ENCODE peak calls at places on chromosomes 5 and 9, in four cellular contexts. C, F, V and M are unnamed samples.

GRCh38 chr9:9003184-9003583 is 1203.6 kb upstream of the DMAC1 start:
- DNase-seq in C (no peak), F (no peak), V (no peak), M (no peak)

GRCh38 chr5:158700997-158701391 is 398.7 kb downstream of the EBF1 start:
- DNase-seq in C (no peak), F (no peak), V (no peak), M (no peak)

GRCh38 chr5:100965291-100965690 is 62.2 kb upstream of the ST8SIA4 start:
- DNase-seq in C (no peak), F (no peak), V (no peak), M (no peak)

GRCh38 chr5:110757118-110757729 is 18.4 kb downstream of the SLC25A46 start:
- DNase-seq in C (peak; percentile 32), F (peak; percentile 60), V (peak; percentile 4), M (peak; percentile 62)

GRCh38 chr9:89498845-89499480 is 1.1 kb upstream of the SEMA4D start:
- DNase-seq in C (no peak), F (no peak), V (no peak), M (no peak)

GRCh38 chr9:11973011-11973410 is 720.2 kb upstream of the TYRP1 start:
- DNase-seq in C (no peak), F (no peak), V (no peak), M (no peak)

GRCh38 chr9:98809311-98810105 is 2.0 kb downstream of the GALNT12 start:
- DNase-seq in C (no peak), F (no peak), V (no peak), M (no peak)

GRCh38 chr9:82457959-82458358 is 469.4 kb downstream of the SPATA31D1 start:
- DNase-seq in C (no peak), F (no peak), V (no peak), M (no peak)

GRCh38 chr5:111535879-111536549 is 23.7 kb upstream of the STARD4 start:
- DNase-seq in C (no peak), F (no peak), V (no peak), M (no peak)

GRCh38 chr9:90038778-90039177 is 434.0 kb downstream of the GADD45G start:
- DNase-seq in C (no peak), F (no peak), V (no peak), M (no peak)

GRCh38 chr5:42801516-42802166 is 10.1 kb downstream of the SELENOP start:
- DNase-seq in C (no peak), F (no peak), V (no peak), M (no peak)

GRCh38 chr9:93300175-93300572 is 116.2 kb downstream of the WNK2 start:
- DNase-seq in C (no peak), F (no peak), V (no peak), M (no peak)

GRCh38 chr5:74953961-74954720 is 88.0 kb upstream of the FAM169A start:
- DNase-seq in C (no peak), F (peak; percentile 77), V (no peak), M (no peak)

GRCh38 chr5:177494356-177495195 is 2.8 kb downstream of the PDLIM7 start:
- DNase-seq in C (peak; percentile 62), F (peak; percentile 92), V (peak; percentile 36), M (peak; percentile 92)

GRCh38 chr5:89003563-89004036 is 120.6 kb upstream of the MEF2C start:
- DNase-seq in C (no peak), F (no peak), V (no peak), M (no peak)

GRCh38 chr5:155616779-155617392 is 603.3 kb downstream of the KIF4B start:
- DNase-seq in C (peak; percentile 47), F (no peak), V (no peak), M (no peak)

GRCh38 chr9:133439337-133439736 is 17.2 kb downstream of the ADAMTS13 start:
- DNase-seq in C (no peak), F (no peak), V (no peak), M (no peak)

GRCh38 chr9:16626577-16627130 is 243.8 kb downstream of the BNC2 start:
- DNase-seq in C (no peak), F (peak; percentile 89), V (no peak), M (peak; percentile 86)

DNA sequence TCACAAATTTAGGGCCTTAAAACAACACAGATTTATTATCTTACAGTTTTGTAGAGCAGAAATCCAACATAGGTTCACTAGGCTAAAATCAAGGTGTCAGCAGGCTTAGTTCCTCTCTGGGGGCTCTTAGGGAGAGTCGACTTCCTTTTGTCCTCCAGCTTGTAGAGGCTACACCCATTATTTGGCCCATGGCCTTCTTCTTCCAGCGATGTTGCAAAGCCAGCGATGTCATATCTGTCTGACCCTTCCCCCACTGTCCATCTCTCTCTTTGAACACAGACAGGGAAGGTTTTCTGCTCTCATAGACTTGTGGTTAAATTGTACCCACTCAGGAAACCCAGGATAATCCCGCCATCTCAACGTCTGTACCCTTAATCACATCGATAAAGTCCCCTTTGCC is 60.3 kb upstream of the SHB start:
- DNase-seq in C (no peak), F (no peak), V (no peak), M (no peak)
- H3K9me1 ChIP-seq in C (no peaks in the 10 kb centered on the region), F (no peaks in the 10 kb centered on the region), V (no peaks in the 10 kb centered on the region), M (no peaks in the 10 kb centered on the region)

GRCh38 chr5:168528521-168529360 is at the start of gene FBLL1:
- DNase-seq in C (peak; percentile 53), F (peak; percentile 16), V (no peak), M (peak; percentile 32)
- H3K9ac ChIP-seq in C (no peak within 1 kb of the TSS), F (no peak within 1 kb of the TSS), V (no peak within 1 kb of the TSS), M (no peak within 1 kb of the TSS)

GRCh38 chr9:130149654-130150286 is 22.4 kb upstream of the NCS1 start:
- DNase-seq in C (peak; percentile 82), F (no peak), V (no peak), M (no peak)

GRCh38 chr9:130147910-130148309 is 24.3 kb upstream of the NCS1 start:
- DNase-seq in C (no peak), F (no peak), V (no peak), M (no peak)

GRCh38 chr9:130149031-130149430 is 23.2 kb upstream of the NCS1 start:
- DNase-seq in C (no peak), F (no peak), V (no peak), M (no peak)

GRCh38 chr9:130147215-130147614 is 25.0 kb upstream of the NCS1 start:
- DNase-seq in C (no peak), F (no peak), V (no peak), M (no peak)

GRCh38 chr9:130150779-130151381 is 21.3 kb upstream of the NCS1 start:
- DNase-seq in C (no peak), F (peak; percentile 74), V (no peak), M (no peak)
- H3K9me1 ChIP-seq in C (no peaks in the 10 kb centered on the region), F (peaks cover 5% of the 10 kb centered on the region), V (no peaks in the 10 kb centered on the region), M (no peaks in the 10 kb centered on the region)

GRCh38 chr5:16815432-16815831 is 120.7 kb downstream of the MYO10 start:
- DNase-seq in C (no peak), F (no peak), V (no peak), M (no peak)
- H3K9ac ChIP-seq in C (no peak overlapping the region), F (no peak overlapping the region), V (no peak overlapping the region), M (no peak overlapping the region)

DNA sequence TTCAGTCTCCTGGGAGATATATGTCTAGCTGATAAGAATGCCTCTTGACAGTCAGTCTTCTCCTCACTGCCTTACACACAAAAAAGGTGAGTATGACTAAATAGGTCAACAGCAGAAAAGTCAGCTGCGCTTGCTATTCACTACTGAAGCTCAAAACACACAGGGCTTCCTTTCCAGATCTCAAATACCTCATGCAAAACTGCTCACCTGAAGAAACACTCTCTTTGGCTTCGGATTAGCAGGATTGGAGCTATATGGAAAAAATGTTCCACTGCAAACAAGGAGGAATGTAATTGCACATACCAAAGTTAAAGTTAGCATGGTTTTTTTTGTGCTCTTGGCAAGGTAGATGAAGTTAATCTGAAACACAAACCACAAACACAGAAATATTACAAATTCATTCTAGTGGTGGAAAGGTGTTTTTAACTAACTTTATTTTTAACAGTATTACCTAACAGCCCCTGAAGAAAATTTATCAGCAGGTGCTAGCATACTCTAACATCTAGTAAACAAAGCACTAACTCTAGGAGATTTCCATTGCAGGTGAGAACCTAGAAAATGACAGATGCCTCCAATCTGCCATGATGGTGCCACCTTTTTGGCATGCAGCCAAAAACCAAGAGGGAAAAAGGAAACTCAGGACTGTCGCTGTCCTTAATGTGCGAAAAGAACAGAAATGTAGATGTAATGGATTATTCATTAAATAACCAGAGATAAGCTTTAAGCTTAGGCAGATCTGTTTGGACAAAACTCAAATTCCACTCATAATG is 31.8 kb downstream of the ERMP1 start:
- DNase-seq in C (no peak), F (no peak), V (no peak), M (peak; percentile 31)
- H3K9me1 ChIP-seq in C (no peaks in the 10 kb centered on the region), F (no peaks in the 10 kb centered on the region), V (no peaks in the 10 kb centered on the region), M (no peaks in the 10 kb centered on the region)

DNA sequence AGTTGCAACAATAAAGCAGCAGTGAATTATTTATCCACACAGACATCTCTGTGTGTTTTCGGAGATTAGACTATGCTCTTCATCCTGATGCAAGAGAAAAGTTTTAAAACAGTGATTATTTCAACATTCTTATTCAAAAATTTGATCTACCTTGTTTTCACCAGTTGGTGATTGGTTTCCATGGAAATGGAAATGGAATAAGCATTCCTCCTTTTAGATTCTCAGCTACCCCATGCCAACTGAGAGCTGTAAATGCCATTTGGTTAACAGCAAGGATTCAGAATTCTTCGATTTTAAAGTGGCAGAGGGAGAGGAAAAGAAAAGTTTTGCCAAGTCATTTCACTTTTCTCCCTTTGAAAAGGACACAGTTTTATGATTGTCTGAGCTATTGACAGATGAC is 154.7 kb downstream of the PCSK5 start:
- DNase-seq in C (no peak), F (no peak), V (no peak), M (no peak)
- H3K9ac ChIP-seq in C (no peak overlapping the region), F (no peak overlapping the region), V (no peak overlapping the region), M (no peak overlapping the region)

GRCh38 chr9:105828596-105829213 is 134.4 kb downstream of the TMEM38B start:
- DNase-seq in C (no peak), F (no peak), V (no peak), M (no peak)

GRCh38 chr9:105828171-105828570 is 133.8 kb downstream of the TMEM38B start:
- DNase-seq in C (no peak), F (no peak), V (no peak), M (no peak)

GRCh38 chr9:105818903-105819302 is 124.6 kb downstream of the TMEM38B start:
- DNase-seq in C (no peak), F (no peak), V (no peak), M (no peak)

GRCh38 chr9:105822814-105823213 is 128.5 kb downstream of the TMEM38B start:
- DNase-seq in C (no peak), F (no peak), V (no peak), M (no peak)
- H3K9me1 ChIP-seq in C (no peaks in the 10 kb centered on the region), F (no peaks in the 10 kb centered on the region), V (no peaks in the 10 kb centered on the region), M (no peaks in the 10 kb centered on the region)

GRCh38 chr9:129481824-129482511 is 138.9 kb downstream of the C9orf50 start:
- DNase-seq in C (peak; percentile 60), F (no peak), V (no peak), M (peak; percentile 39)
- H3K9ac ChIP-seq in C (peak overlapping the region; percentile 92), F (peak overlapping the region; percentile 75), V (peak overlapping the region; percentile 87), M (peak overlapping the region; percentile 87)

GRCh38 chr5:137751869-137752491 is 2.2 kb downstream of the HNRNPA0 start:
- DNase-seq in C (peak; percentile 21), F (peak; percentile 80), V (no peak), M (peak; percentile 74)

GRCh38 chr5:137753986-137754235 is 252 bp downstream of the HNRNPA0 start:
- DNase-seq in C (no peak), F (no peak), V (peak; percentile 17), M (no peak)

GRCh38 chr5:137753227-137753985 is 757 bp downstream of the HNRNPA0 start:
- DNase-seq in C (peak; percentile 52), F (no peak), V (no peak), M (no peak)

GRCh38 chr5:137754236-137754960 is at the start of gene HNRNPA0:
- DNase-seq in C (peak; percentile 94), F (peak; percentile 97), V (peak; percentile 66), M (peak; percentile 98)

GRCh38 chr5:137752873-137753226 is 1.3 kb downstream of the HNRNPA0 start:
- DNase-seq in C (peak; percentile 38), F (no peak), V (no peak), M (peak; percentile 38)
- H3K9me1 ChIP-seq in C (no peaks in the 10 kb centered on the region), F (no peaks in the 10 kb centered on the region), V (no peaks in the 10 kb centered on the region), M (no peaks in the 10 kb centered on the region)

GRCh38 chr9:130872912-130873503 is 23.6 kb downstream of the QRFP start:
- DNase-seq in C (peak; percentile 58), F (no peak), V (no peak), M (no peak)
- H3K9ac ChIP-seq in C (peak overlapping the region; percentile 6), F (no peak overlapping the region), V (no peak overlapping the region), M (no peak overlapping the region)